ENCODE peak calls at places on chromosomes 7 and 10, in eight cellular contexts. I, Y, R, K, T, L, X and V are unnamed samples.

GRCh38 chr7:96225251-96225650 is 96.6 kb downstream of the SLC25A13 start:
- DNase-seq in T (no peak), Y (no peak), K (no peak), X (no peak), R (no peak), I (no peak), L (no peak), V (no peak)

GRCh38 chr7:106561151-106561550 is 99.8 kb downstream of the CCDC71L start:
- DNase-seq in T (no peak), Y (no peak), L (no peak), K (no peak), R (no peak), I (no peak), X (no peak), V (no peak)

GRCh38 chr7:151472644-151473380 is 32.9 kb upstream of the CRYGN start:
- DNase-seq in Y (no peak), R (no peak), L (no peak), I (no peak), X (no peak), K (no peak), T (no peak), V (no peak)

GRCh38 chr10:30115391-30116253 is 56.2 kb upstream of the JCAD start:
- DNase-seq in R (no peak), K (no peak), I (no peak), L (no peak), Y (no peak), T (no peak), X (no peak), V (no peak)

GRCh38 chr7:157516311-157516710 is 179.5 kb downstream of the DNAJB6 start:
- DNase-seq in R (no peak), X (no peak), I (no peak), K (no peak), L (no peak), Y (no peak), T (no peak), V (no peak)

GRCh38 chr10:130634796-130635195 is 498.6 kb downstream of the GLRX3 start:
- DNase-seq in R (no peak), Y (no peak), X (no peak), L (no peak), I (no peak), T (no peak), K (no peak), V (no peak)

GRCh38 chr10:117609095-117609821 is 66.7 kb downstream of the EMX2 start:
- DNase-seq in X (peak), K (no peak), Y (no peak), T (peak), R (no peak), L (no peak), I (peak), V (peak)

GRCh38 chr10:12205082-12205481 is 9.1 kb downstream of the CDC123 start:
- DNase-seq in K (no peak), T (no peak), X (no peak), L (no peak), I (no peak), R (no peak), Y (no peak), V (no peak)

GRCh38 chr7:27991006-27991528 is 189.5 kb downstream of the JAZF1 start:
- DNase-seq in L (no peak), R (no peak), T (no peak), I (no peak), X (no peak), Y (no peak), K (no peak), V (no peak)

GRCh38 chr7:30548762-30549344 is 44.2 kb upstream of the GGCT start:
- DNase-seq in T (peak), Y (peak), L (peak), X (peak), K (peak), I (peak), R (peak), V (peak)

GRCh38 chr10:91551856-91552255 is 81.0 kb downstream of the PPP1R3C start:
- DNase-seq in X (peak), L (peak), R (no peak), Y (peak), K (no peak), T (peak), I (peak), V (peak)

GRCh38 chr7:70376561-70377031 is 755.3 kb upstream of the GALNT17 start:
- DNase-seq in K (no peak), I (no peak), T (no peak), R (no peak), Y (peak), X (no peak), L (no peak), V (no peak)

GRCh38 chr7:156612930-156613329 is 27.6 kb upstream of the RNF32 start:
- DNase-seq in Y (no peak), R (peak), X (no peak), L (no peak), T (no peak), I (no peak), K (peak), V (no peak)

GRCh38 chr7:80263321-80263720 is 128.7 kb downstream of the GNAI1 start:
- DNase-seq in X (no peak), T (no peak), R (no peak), I (no peak), L (no peak), Y (no peak), K (no peak), V (peak)

GRCh38 chr10:126448091-126448490 is 59.8 kb upstream of the ADAM12 start:
- DNase-seq in X (no peak), T (no peak), L (no peak), K (no peak), R (no peak), I (peak), Y (no peak), V (no peak)

GRCh38 chr10:2439983-2440382 is 627.4 kb upstream of the PFKP start:
- DNase-seq in K (no peak), Y (no peak), X (no peak), L (no peak), R (no peak), T (no peak), I (no peak), V (no peak)